ENCODE peak calls at places on chromosomes 12 and 14, in five cellular contexts. R is adrenal gland, P is mucosa of descending colon, N is pancreas, B is astrocyte of the cerebellum. O is an unnamed sample.

GRCh38 chr14:94081386-94081820 is 293 bp downstream of the IFI27L1 start:
- DNase-seq in N (no peak), R (no peak), B (no peak), P (no peak), O (no peak)

GRCh38 chr12:121989266-121989950 is 32.3 kb upstream of the BCL7A start:
- DNase-seq in B (no peak), R (no peak), N (no peak), P (no peak), O (no peak)

GRCh38 chr14:68733086-68733621 is 59.7 kb downstream of the ZFP36L1 start:
- DNase-seq in R (peak), B (no peak), P (peak), N (no peak), O (no peak)

GRCh38 chr12:2401040-2401439 is 348.3 kb downstream of the CACNA1C start:
- DNase-seq in R (no peak), P (no peak), B (no peak), N (no peak), O (no peak)

GRCh38 chr14:38238881-38239280 is 17.0 kb downstream of the CLEC14A start:
- DNase-seq in P (no peak), R (no peak), N (no peak), B (no peak), O (no peak)

GRCh38 chr12:25934461-25934860 is 24.0 kb upstream of the RASSF8 start:
- DNase-seq in B (no peak), P (no peak), R (no peak), N (no peak), O (no peak)

GRCh38 chr14:85416771-85417170 is 113.2 kb upstream of the FLRT2 start:
- DNase-seq in B (peak), R (no peak), P (no peak), N (no peak), O (no peak)

GRCh38 chr14:69106451-69106850 is 46.5 kb downstream of the DCAF5 start:
- DNase-seq in P (no peak), N (no peak), B (no peak), R (no peak), O (no peak)

GRCh38 chr12:122265433-122265832 is 861 bp downstream of the VPS33A start:
- DNase-seq in B (no peak), P (no peak), R (no peak), N (no peak), O (no peak)

GRCh38 chr12:22518067-22518719 is 26.1 kb downstream of the C2CD5 start:
- DNase-seq in B (peak), P (peak), N (peak), R (no peak), O (no peak)

GRCh38 chr12:51242150-51242549 is 3.5 kb downstream of the DAZAP2 start:
- DNase-seq in R (peak), N (no peak), P (no peak), B (no peak), O (no peak)

GRCh38 chr14:93976477-93977057 is at the start of gene ASB2:
- DNase-seq in N (no peak), B (no peak), P (peak), R (no peak), O (no peak)

GRCh38 chr14:25518347-25518746 is 468.4 kb upstream of the STXBP6 start:
- DNase-seq in N (no peak), B (no peak), R (no peak), P (no peak), O (no peak)

GRCh38 chr12:130041983-130042812 is 120.1 kb upstream of the FZD10 start:
- DNase-seq in P (peak), N (peak), R (peak), B (no peak), O (no peak)

GRCh38 chr12:124410354-124411175 is 115.7 kb downstream of the RFLNA start:
- DNase-seq in N (peak), R (no peak), P (no peak), B (no peak), O (no peak)

GRCh38 chr12:131674373-131674772 is 36.5 kb upstream of the SFSWAP start:
- DNase-seq in R (no peak), P (no peak), N (no peak), B (no peak), O (no peak)

GRCh38 chr12:54173066-54173726 is 15.6 kb downstream of the SMUG1 start:
- DNase-seq in R (peak), P (peak), B (no peak), N (no peak), O (no peak)

GRCh38 chr12:28222081-28222700 is 31.9 kb downstream of the CCDC91 start:
- DNase-seq in B (no peak), P (peak), R (no peak), N (no peak), O (no peak)

GRCh38 chr14:59406454-59407245 is 58.5 kb downstream of the GPR135 start:
- DNase-seq in R (no peak), B (peak), N (no peak), P (no peak), O (no peak)

GRCh38 chr12:85834378-85834777 is 1.8 kb downstream of the RASSF9 start:
- DNase-seq in N (no peak), R (no peak), P (no peak), B (no peak), O (no peak)

GRCh38 chr14:104184506-104184905 is 46.1 kb downstream of the KIF26A start:
- DNase-seq in P (no peak), N (no peak), R (no peak), B (no peak), O (no peak)

GRCh38 chr14:89947344-89947743 is 7.2 kb downstream of the EFCAB11 start:
- DNase-seq in N (no peak), R (no peak), B (no peak), P (no peak), O (no peak)

GRCh38 chr14:23301969-23302289 is 730 bp downstream of the PPP1R3E start:
- DNase-seq in R (no peak), P (no peak), N (no peak), B (no peak), O (no peak)

GRCh38 chr12:92107621-92108131 is 38.0 kb downstream of the BTG1 start:
- DNase-seq in P (no peak), N (no peak), B (no peak), R (no peak), O (no peak)

GRCh38 chr14:79702197-79702596 is 509.1 kb downstream of the DIO2 start:
- DNase-seq in P (no peak), N (no peak), R (no peak), B (no peak), O (no peak)

GRCh38 chr14:105316968-105317498 is 2.5 kb downstream of the PACS2 start:
- DNase-seq in B (no peak), N (no peak), R (peak), P (no peak), O (no peak)

GRCh38 chr14:59337151-59337611 is 128.0 kb downstream of the GPR135 start:
- DNase-seq in N (no peak), B (no peak), R (peak), P (peak), O (no peak)

DNA sequence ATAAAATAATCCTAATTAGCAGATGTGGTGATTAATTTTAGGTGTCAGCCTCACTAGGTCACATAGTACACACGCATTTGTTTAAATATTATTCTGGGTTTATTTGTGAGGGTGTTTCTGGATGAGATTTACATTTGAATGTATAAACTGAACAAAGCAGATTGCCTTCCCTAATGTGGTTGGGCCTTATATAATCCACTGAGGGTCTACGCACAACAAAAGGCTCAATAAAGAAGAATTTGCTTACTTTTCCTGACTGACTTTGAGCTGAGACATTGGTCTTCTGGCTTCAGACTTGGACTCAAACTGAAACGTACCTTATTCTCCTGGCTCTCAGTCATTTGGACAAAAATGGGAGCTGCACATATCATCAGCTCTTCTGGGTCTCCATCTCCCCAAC is 1132.3 kb upstream of the FLRT2 start:
- DNase-seq in B (no peak), R (no peak), N (no peak), P (no peak), O (no peak)
- TF ChIP-seq CTCF in B (no peak), R (no peak), N (no peak), P (no peak), O (no peak)

DNA sequence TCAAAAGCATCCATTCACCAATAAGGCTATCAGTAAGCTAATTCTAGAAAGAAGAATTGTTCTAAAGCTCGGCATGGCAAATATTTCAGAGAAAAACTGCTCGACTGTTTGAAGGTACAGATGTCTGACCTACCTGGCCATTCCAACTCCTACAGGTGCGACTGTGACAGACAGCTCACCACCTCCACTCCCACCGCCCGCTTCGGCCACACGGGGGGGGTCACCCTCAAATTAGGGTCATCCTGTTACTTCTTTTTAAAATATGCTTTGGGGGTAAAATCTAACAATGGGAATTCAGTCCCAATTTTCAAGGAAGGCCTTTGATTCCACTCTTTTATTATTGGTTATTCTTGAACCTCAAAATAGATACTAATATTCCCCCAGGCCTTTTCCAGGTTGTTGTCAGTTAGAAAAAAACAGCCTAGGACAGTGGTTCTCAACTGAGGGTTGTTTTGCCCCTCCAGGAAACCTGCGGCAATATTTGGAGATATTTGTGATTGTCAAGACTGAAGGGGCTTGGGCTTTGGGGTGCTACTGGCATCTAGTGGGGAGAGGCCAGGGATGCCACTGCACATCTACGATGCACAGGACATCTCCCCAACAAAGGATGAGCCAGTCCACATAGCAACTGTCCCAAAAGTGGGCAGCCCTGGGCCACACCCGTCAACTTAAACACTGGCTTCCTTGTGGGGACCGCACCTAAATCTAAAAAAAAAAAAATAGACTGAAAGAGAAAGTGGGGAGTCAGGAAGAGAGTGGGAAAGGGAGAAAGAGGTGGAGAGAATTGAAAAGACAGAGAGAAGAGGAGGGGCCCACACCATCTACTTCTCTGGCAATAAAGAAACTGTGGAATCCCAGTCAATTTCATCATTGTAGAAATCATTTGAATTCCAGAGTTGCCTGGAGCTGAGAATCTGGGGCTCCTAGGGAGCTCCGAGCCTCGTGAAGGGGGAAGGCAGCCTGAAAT is 81.0 kb downstream of the BCL11B start:
- DNase-seq in R (no peak), B (no peak), P (no peak), N (no peak), O (no peak)
- H3K4me3 ChIP-seq in R (no peak), B (no peak), P (no peak), N (peak), O (peak)

GRCh38 chr14:106670006-106670405 is 1143.6 kb downstream of the TMEM121 start:
- DNase-seq in N (no peak), R (no peak), B (no peak), P (no peak), O (no peak)
- TF ChIP-seq CTCF in N (no peak), R (no peak), B (no peak), P (no peak), O (no peak)

DNA sequence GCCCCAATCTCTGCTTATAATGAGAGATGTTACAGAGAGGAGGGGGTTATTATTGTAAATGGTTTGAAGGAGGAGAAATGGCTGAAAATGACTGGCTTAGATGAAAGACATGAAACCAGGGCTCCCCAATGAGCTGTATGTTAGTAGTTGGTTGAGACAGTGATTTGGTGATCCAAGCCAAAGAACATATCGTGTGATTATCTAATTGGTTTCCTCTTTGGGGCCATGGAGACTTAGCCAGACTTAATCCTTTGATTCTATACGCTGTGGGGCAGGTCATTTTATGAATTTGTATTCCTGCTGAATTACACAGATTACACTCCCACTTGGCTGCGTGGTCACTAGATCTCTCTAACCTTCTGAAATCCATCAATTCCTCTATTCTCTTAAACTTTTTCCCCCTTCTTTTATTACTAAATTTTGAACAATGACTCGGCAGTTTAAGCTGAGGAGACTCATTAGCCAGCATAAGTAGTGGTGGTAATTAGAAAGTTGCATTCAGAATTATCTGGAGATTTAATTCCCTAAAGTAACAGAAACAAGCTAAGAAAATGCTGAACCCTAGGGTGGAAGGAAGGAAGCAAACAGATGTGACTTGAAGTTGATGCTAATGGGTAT is 5.3 kb downstream of the TTC8 start:
- DNase-seq in B (no peak), P (no peak), N (no peak), R (no peak), O (no peak)
- H3K4me3 ChIP-seq in B (no peak), P (no peak), N (no peak), R (no peak), O (no peak)

DNA sequence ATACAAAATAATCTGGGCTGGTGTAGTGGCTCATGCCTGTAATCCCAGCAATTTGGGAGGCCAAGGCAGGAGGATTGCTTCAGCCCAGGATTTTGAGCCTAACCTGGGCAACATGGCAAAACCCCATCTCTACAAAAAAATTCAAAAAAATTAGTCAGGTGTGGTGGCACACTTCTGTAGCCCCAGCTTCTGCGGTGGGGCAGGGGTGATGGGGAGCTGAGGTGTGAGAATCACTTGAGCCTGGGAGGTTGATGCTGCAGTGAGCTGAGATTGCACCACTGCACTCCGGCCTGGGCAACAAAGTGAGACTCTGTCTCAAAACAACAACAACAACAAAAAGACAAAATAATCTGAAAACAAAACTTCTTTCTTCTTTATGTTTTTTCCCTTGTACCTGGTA is 66.0 kb downstream of the TC2N start:
- DNase-seq in P (no peak), B (no peak), R (no peak), N (no peak), O (no peak)
- TF ChIP-seq CTCF in P (no peak), B (no peak), R (no peak), N (no peak), O (no peak)

GRCh38 chr12:15220961-15221885 is at the start of gene RERG:
- DNase-seq in R (peak), N (peak), P (peak), B (peak), O (no peak)
- H3K4me3 ChIP-seq in R (peak), N (peak), P (no peak), B (peak), O (peak)

GRCh38 chr14:51652168-51653095 is 722 bp downstream of the FRMD6 start:
- DNase-seq in P (peak), N (peak), B (no peak), R (peak), O (no peak)

GRCh38 chr14:51654549-51654879 is 2.8 kb downstream of the FRMD6 start:
- DNase-seq in N (no peak), B (no peak), R (no peak), P (no peak), O (no peak)

GRCh38 chr14:51653855-51654548 is 2.3 kb downstream of the FRMD6 start:
- DNase-seq in R (no peak), P (no peak), N (no peak), B (no peak), O (no peak)

GRCh38 chr14:51651388-51652167 is at the start of gene FRMD6:
- DNase-seq in B (peak), R (peak), N (peak), P (peak), O (no peak)

GRCh38 chr14:51653096-51653814 is 1.5 kb downstream of the FRMD6 start:
- DNase-seq in P (peak), B (peak), N (no peak), R (no peak), O (no peak)
- TF ChIP-seq CTCF in P (no peak), B (peak), N (no peak), R (peak), O (no peak)

DNA sequence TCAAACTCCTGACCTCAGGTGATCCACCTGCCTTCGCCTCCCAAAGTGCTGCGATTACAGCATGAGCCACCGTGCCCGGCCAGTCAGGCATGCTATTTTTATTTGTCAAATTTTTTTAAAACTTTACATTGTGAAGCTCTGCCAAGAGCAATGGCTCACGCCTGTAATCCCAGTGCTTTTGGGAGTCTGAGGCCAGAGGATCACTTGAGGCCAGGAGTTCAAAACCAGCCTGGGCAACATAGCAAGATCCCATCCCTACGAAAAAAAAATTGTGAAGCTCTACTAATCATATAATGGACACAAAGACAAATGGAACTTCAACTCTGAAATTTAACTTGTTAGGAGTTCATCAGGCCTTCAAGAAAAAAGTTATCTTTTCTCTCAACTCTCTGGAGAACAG is 1.9 kb downstream of the R3HDM2 start:
- DNase-seq in P (no peak), B (no peak), N (no peak), R (no peak), O (no peak)
- H3K4me3 ChIP-seq in P (no peak), B (no peak), N (peak), R (no peak), O (no peak)

O was measured in AG04449.